ENCODE peak calls at places on chromosome 3, in five cellular contexts. M is AG09309, G is dorsolateral prefrontal cortex, E is astrocyte of the spinal cord, T is GM12865. D is an unnamed sample.

GRCh38 chr3:107241217-107241616 is 136.0 kb upstream of the CCDC54 start:
- DNase-seq in M (no peak), G (peak; percentile 18), E (peak; percentile 47), T (peak; percentile 29), D (no peak)

GRCh38 chr3:72340476-72341379 is 507.5 kb downstream of the SHQ1 start:
- DNase-seq in M (no peak), G (no peak), E (no peak), T (peak; percentile 55), D (no peak)

GRCh38 chr3:45966371-45966780 is 23.1 kb downstream of the CXCR6 start:
- DNase-seq in M (no peak), G (no peak), E (no peak), T (no peak), D (no peak)

GRCh38 chr3:13707456-13707855 is 158.5 kb downstream of the FBLN2 start:
- DNase-seq in M (no peak), G (no peak), E (no peak), T (no peak), D (no peak)

GRCh38 chr3:41683666-41684350 is 278.1 kb downstream of the ULK4 start:
- DNase-seq in M (peak; percentile 74), G (no peak), E (peak; percentile 72), T (no peak), D (no peak)

GRCh38 chr3:193196746-193197145 is 44.3 kb upstream of the PLAAT1 start:
- DNase-seq in M (no peak), G (no peak), E (no peak), T (no peak), D (no peak)

GRCh38 chr3:94252316-94252715 is 189.5 kb downstream of the NSUN3 start:
- DNase-seq in M (no peak), G (no peak), E (no peak), T (no peak), D (no peak)

GRCh38 chr3:168559012-168559411 is 463.3 kb upstream of the GOLIM4 start:
- DNase-seq in M (no peak), G (no peak), E (no peak), T (peak; percentile 47), D (no peak)

GRCh38 chr3:129117134-129117533 is 4.5 kb downstream of the RAB43 start:
- DNase-seq in M (no peak), G (no peak), E (no peak), T (no peak), D (no peak)

GRCh38 chr3:3177861-3178497 is 1.5 kb downstream of the CRBN start:
- DNase-seq in M (no peak), G (no peak), E (no peak), T (no peak), D (no peak)

GRCh38 chr3:17745894-17746293 is 3.5 kb upstream of the TBC1D5 start:
- DNase-seq in M (no peak), G (no peak), E (no peak), T (no peak), D (no peak)

GRCh38 chr3:119240101-119240581 is 537 bp downstream of the B4GALT4 start:
- DNase-seq in M (no peak), G (peak; percentile 5), E (peak; percentile 22), T (no peak), D (no peak)

GRCh38 chr3:107221856-107222255 is 155.4 kb upstream of the CCDC54 start:
- DNase-seq in M (no peak), G (no peak), E (no peak), T (no peak), D (no peak)

GRCh38 chr3:23756206-23756840 is 49.4 kb upstream of the UBE2E1 start:
- DNase-seq in M (no peak), G (peak; percentile 17), E (no peak), T (no peak), D (no peak)

GRCh38 chr3:112002458-112002971 is 3.8 kb downstream of the TAGLN3 start:
- DNase-seq in M (no peak), G (no peak), E (no peak), T (no peak), D (no peak)

GRCh38 chr3:48960841-48961413 is 29.1 kb upstream of the P4HTM start:
- DNase-seq in M (no peak), G (no peak), E (no peak), T (peak; percentile 69), D (peak; percentile 63)

GRCh38 chr3:148289159-148289558 is 408.5 kb upstream of the AGTR1 start:
- DNase-seq in M (no peak), G (no peak), E (no peak), T (no peak), D (no peak)

GRCh38 chr3:62529230-62529629 is 155.9 kb upstream of the FEZF2 start:
- DNase-seq in M (no peak), G (peak; percentile 82), E (peak; percentile 22), T (peak; percentile 6), D (no peak)

GRCh38 chr3:70824785-70825184 is 512.3 kb upstream of the MDFIC2 start:
- DNase-seq in M (peak; percentile 76), G (no peak), E (peak; percentile 88), T (no peak), D (peak; percentile 90)

GRCh38 chr3:195539479-195539878 is 3.6 kb downstream of the PPP1R2 start:
- DNase-seq in M (no peak), G (no peak), E (no peak), T (no peak), D (no peak)
- H3K4me3 ChIP-seq in M (no peak overlapping the region), G (no peak overlapping the region), E (no peak overlapping the region), T (peak overlapping the region; percentile 45), D (no peak overlapping the region)

GRCh38 chr3:89155811-89156210 is 48.4 kb downstream of the EPHA3 start:
- DNase-seq in M (no peak), G (no peak), E (no peak), T (no peak), D (no peak)
- H3K4me3 ChIP-seq in M (no peak overlapping the region), G (peak overlapping the region; percentile 28), E (no peak overlapping the region), T (no peak overlapping the region), D (no peak overlapping the region)

GRCh38 chr3:43289401-43289800 is 3.1 kb downstream of the SNRK start:
- DNase-seq in M (no peak), G (no peak), E (no peak), T (no peak), D (no peak)
- H3K4me3 ChIP-seq in M (no peak overlapping the region), G (peak overlapping the region; percentile 80), E (no peak overlapping the region), T (no peak overlapping the region), D (no peak overlapping the region)

GRCh38 chr3:152302521-152303021 is 33.8 kb downstream of the MBNL1 start:
- DNase-seq in M (peak; percentile 93), G (peak; percentile 29), E (peak; percentile 89), T (peak; percentile 75), D (peak; percentile 66)

GRCh38 chr3:152299243-152299976 is 30.7 kb downstream of the MBNL1 start:
- DNase-seq in M (no peak), G (peak; percentile 33), E (no peak), T (no peak), D (no peak)

GRCh38 chr3:152300029-152300764 is 31.5 kb downstream of the MBNL1 start:
- DNase-seq in M (no peak), G (no peak), E (no peak), T (no peak), D (no peak)

GRCh38 chr3:152304160-152304559 is 35.4 kb downstream of the MBNL1 start:
- DNase-seq in M (no peak), G (no peak), E (no peak), T (no peak), D (no peak)

GRCh38 chr3:152301745-152302181 is 33.0 kb downstream of the MBNL1 start:
- DNase-seq in M (no peak), G (no peak), E (no peak), T (peak; percentile 46), D (no peak)
- H3K4me3 ChIP-seq in M (no peak overlapping the region), G (peak overlapping the region; percentile 65), E (no peak overlapping the region), T (peak overlapping the region; percentile 14), D (peak overlapping the region; percentile 16)

DNA sequence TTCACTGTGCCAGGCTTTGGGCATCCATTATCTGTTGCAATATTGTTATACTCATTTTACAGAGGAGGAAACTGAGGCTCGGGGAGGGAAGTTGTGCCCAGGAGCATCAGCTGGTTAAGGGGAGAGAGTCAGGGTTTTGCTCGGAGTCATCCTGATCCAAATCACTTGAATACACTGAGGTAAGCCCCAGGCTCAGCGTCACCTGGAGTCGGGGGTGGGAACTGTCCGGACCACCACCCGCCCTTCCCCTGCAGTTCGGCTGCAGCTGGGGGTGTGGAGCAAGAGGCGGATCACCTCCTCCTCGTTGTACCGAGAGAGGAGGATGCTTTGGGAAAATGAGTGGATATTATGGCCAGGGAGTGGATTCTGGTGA is 646 bp downstream of the HRH1 start:
- DNase-seq in M (no peak), G (no peak), E (peak; percentile 48), T (no peak), D (no peak)
- H3K4me3 ChIP-seq in M (peak overlapping the region; percentile 75), G (peak overlapping the region; percentile 77), E (peak overlapping the region; percentile 74), T (no peak overlapping the region), D (peak overlapping the region; percentile 82)

DNA sequence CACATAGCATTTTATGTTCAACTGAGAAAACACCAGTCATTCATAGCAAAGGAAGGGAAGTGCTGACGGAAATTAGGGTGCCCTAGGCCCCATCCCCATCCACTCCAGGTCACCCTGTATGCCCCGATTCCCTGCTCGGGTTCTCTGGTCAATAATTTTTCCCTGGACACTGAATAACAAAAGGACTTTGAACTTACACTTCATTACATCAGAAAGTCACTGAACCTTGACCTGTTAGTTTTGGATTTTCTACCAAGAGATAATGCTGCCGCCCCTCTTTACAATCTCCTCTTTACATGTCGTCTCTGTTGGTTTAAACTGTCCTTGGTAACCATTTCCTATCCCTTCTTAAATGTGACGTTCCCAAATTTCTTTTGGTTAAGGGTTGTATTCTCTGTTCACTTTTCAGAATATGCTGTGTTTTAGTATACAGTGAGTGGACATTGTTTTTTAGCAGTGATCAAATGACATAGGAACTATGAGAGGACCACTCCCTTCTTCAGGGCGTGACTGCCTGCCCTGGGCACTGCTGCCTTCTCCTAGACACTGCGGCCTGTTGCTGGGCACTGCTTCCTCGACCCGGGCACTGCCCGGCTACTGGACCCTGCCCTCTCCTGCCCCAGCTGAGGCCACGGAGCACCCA is 13.6 kb upstream of the AHSG start:
- DNase-seq in M (no peak), G (no peak), E (no peak), T (no peak), D (no peak)
- H3K4me3 ChIP-seq in M (no peak overlapping the region), G (no peak overlapping the region), E (no peak overlapping the region), T (no peak overlapping the region), D (no peak overlapping the region)

DNA sequence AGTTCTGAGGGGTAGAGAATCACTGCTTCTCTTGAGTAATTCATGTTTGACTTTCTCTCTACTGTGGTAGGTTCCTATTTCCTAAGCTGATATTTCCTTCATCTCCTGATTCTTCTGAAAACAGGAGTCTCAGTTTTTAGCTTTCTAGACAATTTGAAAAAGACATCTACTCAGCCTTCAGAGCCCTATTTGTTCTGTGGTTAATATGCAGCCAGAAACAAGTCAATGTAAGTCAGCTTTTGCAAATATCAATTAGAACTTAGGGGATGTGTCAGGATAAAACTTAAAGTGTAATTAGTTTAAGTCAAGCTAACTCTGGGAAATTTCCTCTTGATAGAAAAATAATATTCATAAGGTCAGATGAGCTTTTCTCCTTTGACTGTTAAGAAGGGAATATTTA is 21.7 kb upstream of the HACD2 start:
- DNase-seq in M (no peak), G (no peak), E (no peak), T (no peak), D (no peak)
- H3K4me3 ChIP-seq in M (no peak overlapping the region), G (no peak overlapping the region), E (no peak overlapping the region), T (peak overlapping the region; percentile 27), D (no peak overlapping the region)